ENCODE peak calls at places on chromosomes 7 and 10, in five cellular contexts. W, S, M, P and O are unnamed samples. For H3K9me3 and H3K4me1, the result is how much of the 10 kb centered on the place peaks cover.

GRCh38 chr10:114957673-114958072 is 19.7 kb downstream of the TRUB1 start:
- DNase-seq in P (no peak), W (no peak), M (no peak), S (peak), O (no peak)

GRCh38 chr7:19009241-19009935 is 108.0 kb downstream of the TWIST1 start:
- DNase-seq in W (no peak), S (peak), M (no peak), P (no peak), O (no peak)

GRCh38 chr7:39446546-39446945 is 119.7 kb upstream of the YAE1 start:
- DNase-seq in P (no peak), S (no peak), W (no peak), M (no peak), O (no peak)

GRCh38 chr7:75689246-75690099 is 49.3 kb downstream of the HIP1 start:
- DNase-seq in W (no peak), M (no peak), S (no peak), P (no peak), O (no peak)

GRCh38 chr7:139118234-139118802 is 8.8 kb upstream of the ZC3HAV1 start:
- DNase-seq in P (peak), W (peak), M (no peak), S (peak), O (no peak)

GRCh38 chr10:50275650-50276235 is 24.4 kb upstream of the ASAH2 start:
- DNase-seq in M (no peak), S (peak), P (peak), W (peak), O (no peak)

GRCh38 chr7:25228386-25228785 is at the start of gene NPVF:
- DNase-seq in W (no peak), P (no peak), M (no peak), S (no peak), O (no peak)

GRCh38 chr7:109003742-109004141 is 434.1 kb downstream of the DNAJB9 start:
- DNase-seq in M (no peak), W (no peak), S (no peak), P (no peak), O (no peak)

GRCh38 chr10:89122431-89123066 is 84.6 kb downstream of the CH25H start:
- DNase-seq in P (no peak), S (peak), W (no peak), M (no peak), O (no peak)

GRCh38 chr10:58723977-58724376 is 211.3 kb downstream of the BICC1 start:
- DNase-seq in W (no peak), P (no peak), M (no peak), S (peak), O (no peak)

GRCh38 chr7:44066111-44066460 is 719 bp upstream of the PGAM2 start:
- DNase-seq in P (no peak), M (no peak), W (no peak), S (no peak), O (no peak)

GRCh38 chr7:155618708-155619633 is 25.5 kb upstream of the RBM33 start:
- DNase-seq in M (no peak), P (peak), S (peak), W (no peak), O (no peak)

GRCh38 chr7:28847681-28848080 is 110.4 kb downstream of the TRIL start:
- DNase-seq in P (no peak), M (no peak), S (no peak), W (no peak), O (no peak)

GRCh38 chr7:22980422-22980821 is 33.5 kb downstream of the HYCC1 start:
- DNase-seq in M (no peak), W (no peak), S (peak), P (no peak), O (no peak)

GRCh38 chr10:27197980-27198645 is 42.5 kb downstream of the ACBD5 start:
- DNase-seq in P (no peak), M (no peak), S (peak), W (no peak), O (no peak)

GRCh38 chr7:151302531-151302930 is 39.1 kb upstream of the NUB1 start:
- DNase-seq in P (no peak), S (no peak), W (no peak), M (no peak), O (no peak)

GRCh38 chr10:122159159-122159970 is 111.7 kb upstream of the BTBD16 start:
- DNase-seq in M (no peak), P (no peak), W (no peak), S (no peak), O (no peak)

GRCh38 chr7:29811597-29811996 is 5.3 kb downstream of the WIPF3 start:
- DNase-seq in M (no peak), S (no peak), P (no peak), W (no peak), O (no peak)

GRCh38 chr10:47031953-47032465 is 120.8 kb downstream of the PTPN20 start:
- DNase-seq in W (no peak), S (no peak), M (no peak), P (no peak), O (peak)

GRCh38 chr7:45181286-45181960 is 23.8 kb downstream of the RAMP3 start:
- DNase-seq in P (no peak), W (no peak), S (no peak), M (no peak), O (peak)

GRCh38 chr10:9331583-9332008 is 1277.1 kb downstream of the GATA3 start:
- DNase-seq in M (no peak), S (peak), W (peak), P (no peak), O (no peak)

GRCh38 chr10:79067241-79068202 is 1.2 kb upstream of the ZMIZ1 start:
- DNase-seq in P (peak), S (peak), M (peak), W (peak), O (peak)

GRCh38 chr10:124535731-124536495 is 74.3 kb downstream of the LHPP start:
- DNase-seq in S (no peak), P (no peak), W (no peak), M (no peak), O (no peak)

GRCh38 chr10:104835422-104835821 is 194.3 kb downstream of the SORCS3 start:
- DNase-seq in P (no peak), M (no peak), W (no peak), S (no peak), O (no peak)

GRCh38 chr7:23044581-23044980 is 30.7 kb upstream of the HYCC1 start:
- DNase-seq in S (no peak), W (no peak), P (no peak), M (no peak), O (no peak)

GRCh38 chr10:52447931-52448353 is 133.9 kb downstream of the DKK1 start:
- DNase-seq in S (no peak), P (no peak), W (no peak), M (no peak), O (no peak)

GRCh38 chr7:26365077-26365896 is 73.6 kb downstream of the SNX10 start:
- DNase-seq in W (peak), P (peak), M (peak), S (peak), O (no peak)

GRCh38 chr7:17560516-17560915 is 262.1 kb downstream of the AHR start:
- DNase-seq in P (no peak), M (peak), S (no peak), W (no peak), O (no peak)

GRCh38 chr7:41628926-41629325 is 74.0 kb downstream of the INHBA start:
- DNase-seq in M (no peak), P (no peak), S (no peak), W (no peak), O (no peak)

GRCh38 chr10:95116869-95117269 is 47.6 kb upstream of the CYP2C8 start:
- DNase-seq in S (no peak), P (no peak), W (no peak), M (no peak), O (no peak)

GRCh38 chr7:83936056-83936703 is 258.4 kb downstream of the SEMA3A start:
- DNase-seq in P (peak), W (peak), S (peak), M (peak), O (no peak)

GRCh38 chr7:12926236-12926635 is 238.8 kb downstream of the ARL4A start:
- DNase-seq in P (no peak), M (no peak), W (no peak), S (no peak), O (no peak)

GRCh38 chr7:70143089-70144044 is 545.1 kb downstream of the AUTS2 start:
- DNase-seq in P (no peak), W (no peak), M (no peak), S (peak), O (no peak)

GRCh38 chr7:106609416-106609815 is 51.5 kb downstream of the CCDC71L start:
- DNase-seq in S (peak), P (no peak), M (no peak), W (no peak), O (no peak)

GRCh38 chr10:71568896-71569492 is 150.6 kb downstream of the C10orf105 start:
- DNase-seq in P (no peak), M (no peak), W (no peak), S (no peak), O (no peak)

GRCh38 chr10:31929260-31929985 is 792 bp upstream of the ARHGAP12 start:
- DNase-seq in P (peak), M (peak), W (peak), S (peak), O (peak)

GRCh38 chr10:37685741-37686683 is 171.4 kb downstream of the ZNF248 start:
- DNase-seq in S (no peak), M (no peak), W (no peak), P (no peak), O (no peak)
- H3K9me3 ChIP-seq in S (under half), M (under half), W (under half), P (under half), O (under half)

DNA sequence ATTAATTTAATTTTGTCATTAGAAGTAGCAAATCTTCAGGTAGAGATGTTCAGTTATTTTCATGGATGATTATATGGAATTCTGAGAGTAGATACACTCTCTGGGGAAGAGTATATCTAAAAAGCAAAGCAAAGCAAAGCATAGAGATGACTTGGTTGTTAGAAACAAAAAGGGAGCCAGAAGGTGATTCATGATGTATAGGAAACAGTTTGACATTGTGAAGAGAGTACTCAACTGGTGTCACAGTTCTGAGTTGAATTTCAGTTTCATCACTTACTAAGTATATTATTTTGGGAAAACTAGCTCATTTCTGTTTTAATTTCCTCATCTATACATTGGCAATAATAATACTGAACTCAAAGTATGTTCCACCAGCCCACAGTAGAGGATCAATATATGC is 86.9 kb downstream of the SEMA3C start:
- DNase-seq in P (no peak), S (no peak), W (no peak), M (no peak), O (no peak)
- H3K4me1 ChIP-seq in P (under half), S (under half), W (under half), M (under half), O (under half)

DNA sequence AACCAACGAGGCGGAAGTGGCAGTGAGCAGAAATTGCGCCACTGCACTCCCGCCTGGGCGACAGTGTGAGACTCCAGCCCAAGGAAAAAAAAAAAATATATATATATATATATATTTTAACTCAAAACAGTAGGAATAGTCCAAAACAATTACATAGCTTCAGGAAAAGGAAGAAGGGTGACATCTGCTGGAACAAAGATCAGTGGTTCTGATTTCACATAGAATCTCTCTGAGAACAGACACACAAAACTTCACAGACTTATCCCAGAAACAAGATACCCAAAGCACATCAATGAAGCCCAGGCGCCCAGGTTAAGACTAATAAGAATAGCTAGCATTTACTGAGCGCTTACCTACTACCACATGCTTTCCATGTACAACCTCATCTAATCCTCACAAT is 45.0 kb downstream of the DNMBP start:
- DNase-seq in M (no peak), P (no peak), W (no peak), S (peak), O (no peak)
- H3K27ac ChIP-seq in M (no peak), P (no peak), W (no peak), S (no peak), O (peak)

DNA sequence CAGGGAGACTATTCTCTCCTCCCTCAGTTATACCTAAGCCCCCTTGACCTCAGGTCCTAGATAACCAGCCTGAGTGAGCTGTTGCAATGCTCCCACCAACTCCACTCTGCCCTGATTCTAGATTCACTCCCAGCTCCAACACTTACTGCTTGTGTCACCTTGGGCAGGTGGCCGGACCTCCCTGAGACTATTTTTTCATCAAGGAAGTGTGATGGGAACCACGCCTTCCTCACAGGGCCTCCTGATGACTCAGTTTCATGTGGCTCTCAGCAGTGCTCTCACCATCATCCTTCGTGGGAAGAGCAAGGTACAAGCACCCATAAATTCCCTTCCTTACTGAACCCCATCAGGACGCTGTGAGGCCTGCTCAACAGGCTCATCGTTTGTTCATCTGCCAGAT is 925.8 kb upstream of the ZNF722 start:
- DNase-seq in M (no peak), W (no peak), S (no peak), P (no peak), O (no peak)
- H3K9me3 ChIP-seq in M (under half), W (under half), S (under half), P (under half), O (under half)

DNA sequence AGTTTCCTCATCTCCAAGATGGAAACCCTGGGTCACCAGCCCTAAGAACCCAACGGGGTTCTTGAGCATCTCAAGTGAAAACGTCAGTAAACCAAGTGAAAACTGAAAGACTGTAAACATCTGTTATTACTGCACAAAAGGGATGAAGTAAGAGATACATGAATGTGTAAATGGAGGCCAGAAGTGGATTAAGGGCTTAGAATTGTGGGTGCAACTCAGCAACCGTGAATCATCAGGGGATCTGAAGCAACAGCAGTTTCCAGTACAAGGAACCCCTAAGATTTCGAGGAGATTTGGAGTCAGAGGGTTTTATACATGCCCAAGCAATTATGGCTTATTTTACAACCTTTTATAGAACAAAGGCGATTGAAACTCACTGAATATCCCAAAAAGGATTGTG is 95.7 kb upstream of the SVIL start:
- DNase-seq in P (no peak), W (no peak), S (no peak), M (no peak), O (no peak)
- H3K4me1 ChIP-seq in P (under half), W (under half), S (under half), M (under half), O (under half)